ENCODE peak calls at places on chromosomes 5 and 9, in five cellular contexts. R is IMR-90, B is neural progenitor cell, E is foreskin keratinocyte, G is esophagus squamous epithelium. U is an unnamed sample. For H3K4me1, the result is how much of the 10 kb centered on the place peaks cover.

GRCh38 chr9:20419552-20419951 is 202.7 kb downstream of the MLLT3 start:
- DNase-seq in B (no peak), E (no peak), G (no peak), R (no peak), U (no peak)

GRCh38 chr5:150619359-150620230 is 20.9 kb upstream of the SYNPO start:
- DNase-seq in B (no peak), G (no peak), R (peak), E (no peak), U (no peak)

GRCh38 chr5:66306105-66306843 is 162.2 kb downstream of the SREK1 start:
- DNase-seq in R (peak), G (no peak), B (peak), E (peak), U (peak)

GRCh38 chr5:76811214-76811613 is 7.6 kb upstream of the F2RL1 start:
- DNase-seq in E (peak), B (no peak), R (peak), G (no peak), U (no peak)

GRCh38 chr9:109423877-109424276 is 74.2 kb downstream of the PTPN3 start:
- DNase-seq in G (no peak), R (no peak), B (no peak), E (no peak), U (no peak)

GRCh38 chr5:7548576-7548975 is 152.6 kb downstream of the ADCY2 start:
- DNase-seq in E (no peak), R (no peak), B (no peak), G (no peak), U (no peak)

GRCh38 chr9:95336281-95336680 is 18.8 kb upstream of the FANCC start:
- DNase-seq in B (no peak), G (no peak), E (no peak), R (no peak), U (no peak)

GRCh38 chr9:115373000-115373709 is 255.2 kb upstream of the TNC start:
- DNase-seq in R (peak), B (no peak), E (peak), G (no peak), U (no peak)

GRCh38 chr5:151085517-151086031 is 4.7 kb upstream of the TNIP1 start:
- DNase-seq in R (peak), E (peak), B (no peak), G (no peak), U (peak)

GRCh38 chr9:71268871-71269640 is 147.6 kb upstream of the TRPM3 start:
- DNase-seq in B (peak), R (no peak), G (no peak), E (no peak), U (no peak)

GRCh38 chr5:150261231-150261630 is 28.3 kb downstream of the CAMK2A start:
- DNase-seq in E (no peak), G (no peak), B (no peak), R (peak), U (no peak)

GRCh38 chr5:36657563-36657995 is 51.2 kb downstream of the SLC1A3 start:
- DNase-seq in E (peak), B (no peak), G (peak), R (peak), U (peak)

GRCh38 chr5:89584339-89584956 is 701.5 kb upstream of the MEF2C start:
- DNase-seq in R (peak), E (peak), B (no peak), G (no peak), U (no peak)

GRCh38 chr5:172897691-172898512 is 61.3 kb upstream of the RPL26L1 start:
- DNase-seq in G (no peak), E (no peak), R (peak), B (peak), U (no peak)

GRCh38 chr5:125961150-125961549 is 462.1 kb upstream of the GRAMD2B start:
- DNase-seq in G (no peak), E (no peak), R (no peak), B (no peak), U (no peak)

GRCh38 chr5:124812771-124813358 is 66.4 kb upstream of the ZNF608 start:
- DNase-seq in E (no peak), G (no peak), R (no peak), B (no peak), U (peak)

GRCh38 chr9:967851-968641 is 8.4 kb upstream of the DMRT3 start:
- DNase-seq in G (no peak), R (peak), E (no peak), B (peak), U (no peak)

GRCh38 chr5:322281-322941 is 897 bp downstream of the AHRR start:
- DNase-seq in G (no peak), R (peak), E (no peak), B (no peak), U (no peak)

GRCh38 chr5:90902170-90902569 is 343.6 kb downstream of the ADGRV1 start:
- DNase-seq in E (no peak), G (no peak), B (no peak), R (no peak), U (no peak)

GRCh38 chr5:178544166-178544834 is 45.9 kb downstream of the COL23A1 start:
- DNase-seq in G (no peak), E (no peak), B (no peak), R (no peak), U (no peak)

GRCh38 chr5:130871346-130872086 is 293.5 kb downstream of the HINT1 start:
- DNase-seq in B (peak), E (no peak), G (no peak), R (peak), U (peak)

GRCh38 chr9:101397746-101398334 is 578 bp downstream of the MRPL50 start:
- DNase-seq in R (no peak), B (no peak), G (no peak), E (no peak), U (no peak)

GRCh38 chr9:91159664-91160121 is 202.0 kb downstream of the AUH start:
- DNase-seq in R (no peak), E (no peak), B (no peak), G (no peak), U (peak)

GRCh38 chr5:174272671-174273070 is 227.2 kb downstream of the NSG2 start:
- DNase-seq in E (no peak), B (no peak), R (no peak), G (no peak), U (no peak)

GRCh38 chr5:96408276-96408777 is 24.7 kb downstream of the PCSK1 start:
- DNase-seq in B (no peak), E (peak), R (peak), G (no peak), U (no peak)

GRCh38 chr5:383066-383465 is 59.9 kb upstream of the EXOC3 start:
- DNase-seq in R (no peak), E (no peak), B (no peak), G (no peak), U (no peak)

GRCh38 chr5:141488591-141489478 is at the start of gene PCDHGC5:
- DNase-seq in E (peak), B (no peak), G (no peak), R (peak), U (no peak)

GRCh38 chr5:160030631-160031377 is 21.9 kb downstream of the TTC1 start:
- DNase-seq in B (no peak), G (no peak), R (peak), E (no peak), U (no peak)

GRCh38 chr5:115297043-115297442 is 589 bp upstream of the CCDC112 start:
- DNase-seq in R (no peak), E (no peak), B (peak), G (no peak), U (no peak)

GRCh38 chr5:150516011-150516410 is 8.1 kb downstream of the NDST1 start:
- DNase-seq in E (no peak), G (no peak), R (peak), B (no peak), U (no peak)

GRCh38 chr5:85545129-85545528 is 1072.6 kb upstream of the COX7C start:
- DNase-seq in R (no peak), G (no peak), E (no peak), B (peak), U (no peak)

GRCh38 chr5:90398726-90399125 is 10.8 kb downstream of the CETN3 start:
- DNase-seq in G (no peak), R (no peak), B (no peak), E (no peak), U (no peak)

GRCh38 chr9:135614821-135615665 is 24.3 kb downstream of the GLT6D1 start:
- DNase-seq in G (no peak), B (no peak), R (no peak), E (no peak), U (no peak)

GRCh38 chr5:88785396-88786216 is 97.4 kb downstream of the MEF2C start:
- DNase-seq in B (peak), E (peak), G (no peak), R (peak), U (peak)

GRCh38 chr5:71384706-71385105 is 70.7 kb upstream of the BDP1 start:
- DNase-seq in G (no peak), E (no peak), R (no peak), B (no peak), U (no peak)

GRCh38 chr5:111256128-111256527 is 31.9 kb downstream of the CAMK4 start:
- DNase-seq in B (no peak), E (no peak), R (no peak), G (no peak), U (no peak)

GRCh38 chr9:133527444-133527920 is 2.7 kb upstream of the MYMK start:
- DNase-seq in R (no peak), E (no peak), G (no peak), B (peak), U (no peak)

GRCh38 chr5:141560725-141561483 is 57.9 kb downstream of the DIAPH1 start:
- DNase-seq in G (peak), E (peak), B (peak), R (peak), U (peak)

GRCh38 chr5:1060535-1060981 is 51.3 kb downstream of the SLC12A7 start:
- DNase-seq in G (no peak), B (no peak), R (no peak), E (no peak), U (no peak)

GRCh38 chr5:179373961-179374505 is 28.8 kb upstream of the ADAMTS2 start:
- DNase-seq in G (no peak), B (no peak), E (no peak), R (no peak), U (no peak)

GRCh38 chr5:136080483-136081180 is 51.8 kb downstream of the TGFBI start:
- DNase-seq in G (peak), R (peak), E (peak), B (peak), U (peak)
- H3K4me1 ChIP-seq in G (under half), R (under half), E (under half), B (under half), U (under half)

DNA sequence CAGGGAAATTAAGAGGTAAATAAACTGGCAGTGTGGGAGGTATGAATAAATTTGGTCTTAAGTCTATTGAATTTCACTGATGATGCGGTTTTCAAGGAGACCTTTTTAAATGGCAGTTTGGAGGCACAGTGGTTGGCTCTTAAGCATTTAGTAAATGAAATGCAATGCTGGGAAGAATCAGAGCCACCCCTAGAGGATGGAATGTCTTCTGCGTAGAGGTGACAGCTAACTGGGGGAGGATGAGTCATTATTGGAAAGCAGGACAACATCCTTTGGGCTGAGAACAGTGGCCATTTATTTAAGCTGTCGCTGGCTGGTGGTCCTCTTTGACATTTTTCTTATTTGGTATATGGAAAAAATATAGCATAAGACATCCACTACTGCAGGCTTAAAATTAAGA is 163.2 kb downstream of the SH3GL2 start:
- DNase-seq in G (no peak), B (peak), E (no peak), R (no peak), U (no peak)
- TF ChIP-seq CTCF in G (no peak), B (peak), E (peak), R (peak), U (no peak)

GRCh38 chr9:18596920-18597319 is 123.0 kb downstream of the ADAMTSL1 start:
- DNase-seq in R (peak), G (no peak), E (peak), B (no peak), U (no peak)
- H3K4me1 ChIP-seq in R (under half), G (under half), E (under half), B (under half), U (under half)

GRCh38 chr5:83531661-83532060 is 60.1 kb downstream of the VCAN start:
- DNase-seq in G (no peak), R (no peak), E (no peak), B (no peak), U (no peak)
- TF ChIP-seq CTCF in G (no peak), R (no peak), E (no peak), B (no peak), U (no peak)

GRCh38 chr5:16886366-16886736 is 49.7 kb downstream of the MYO10 start:
- DNase-seq in G (no peak), R (peak), B (no peak), E (no peak), U (no peak)

GRCh38 chr5:16881253-16881652 is 54.8 kb downstream of the MYO10 start:
- DNase-seq in E (no peak), B (no peak), G (no peak), R (no peak), U (peak)

GRCh38 chr5:16885635-16886365 is 50.3 kb downstream of the MYO10 start:
- DNase-seq in E (no peak), B (no peak), R (no peak), G (no peak), U (no peak)

GRCh38 chr5:16884595-16884994 is 51.5 kb downstream of the MYO10 start:
- DNase-seq in B (no peak), G (no peak), E (no peak), R (no peak), U (no peak)

GRCh38 chr5:16883801-16884200 is 52.3 kb downstream of the MYO10 start:
- DNase-seq in B (no peak), G (no peak), R (no peak), E (no peak), U (no peak)
- H3K4me1 ChIP-seq in B (under half), G (under half), R (under half), E (under half), U (under half)

DNA sequence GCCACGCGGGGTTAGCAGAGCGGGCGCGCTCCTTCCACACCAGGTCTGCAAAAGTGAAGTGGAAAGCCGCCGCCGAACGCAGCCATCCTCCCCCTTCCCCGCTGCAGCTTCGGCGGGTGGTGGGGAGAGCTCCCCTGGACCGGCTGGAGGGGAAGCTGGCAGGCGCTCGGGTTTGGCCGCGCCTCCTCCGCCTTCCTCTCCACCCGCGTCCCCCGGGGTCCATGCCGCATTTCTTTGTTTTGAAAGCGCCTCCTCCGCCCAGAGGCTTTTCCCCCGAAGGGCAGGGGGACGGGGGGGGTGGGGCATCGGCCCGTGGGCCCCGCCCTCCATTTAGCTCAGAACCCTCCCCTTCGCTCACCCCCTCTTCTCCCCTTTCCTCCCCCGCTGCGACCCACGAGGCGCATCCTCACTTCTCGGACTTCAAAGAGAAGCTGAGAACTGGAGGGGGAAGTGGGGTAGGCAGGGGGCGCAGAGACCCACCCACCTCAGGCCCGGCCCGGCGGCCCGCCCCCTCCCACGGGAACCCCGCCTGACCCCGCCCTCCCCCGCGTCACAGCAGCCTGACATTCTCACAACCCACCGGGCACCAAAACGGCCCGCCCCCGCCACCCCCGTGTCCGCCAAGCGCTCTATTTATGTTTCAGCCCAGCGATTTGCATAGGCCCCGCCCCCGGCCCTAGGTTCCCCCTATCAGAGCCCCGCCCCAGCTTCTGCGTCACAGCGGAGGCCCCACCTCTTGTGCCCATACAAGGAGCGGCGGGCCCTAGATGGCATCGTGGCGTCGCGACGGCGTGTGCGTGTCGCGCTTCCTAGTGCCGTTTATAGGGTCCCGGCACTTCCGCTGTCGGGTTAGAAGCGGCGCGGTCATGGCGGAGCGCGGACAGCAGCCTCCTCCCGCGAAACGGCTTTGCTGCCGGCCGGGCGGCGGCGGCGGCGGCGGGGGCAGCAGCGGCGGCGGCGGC is at the start of gene ZSWIM6:
- DNase-seq in B (peak), G (peak), R (peak), E (peak), U (peak)
- TF ChIP-seq CTCF in B (no peak), G (no peak), R (peak), E (no peak), U (peak)

GRCh38 chr9:85427749-85428148 is 314.0 kb downstream of the AGTPBP1 start:
- DNase-seq in B (no peak), E (no peak), R (no peak), G (no peak), U (no peak)
- H3K4me1 ChIP-seq in B (under half), E (under half), R (under half), G (under half), U (under half)

GRCh38 chr5:3024976-3025375 is 273.5 kb upstream of the IRX2 start:
- DNase-seq in R (no peak), B (no peak), E (no peak), G (no peak), U (no peak)

GRCh38 chr5:3025392-3025791 is 273.9 kb upstream of the IRX2 start:
- DNase-seq in R (no peak), G (no peak), E (no peak), B (no peak), U (no peak)

GRCh38 chr5:3023678-3024077 is 272.2 kb upstream of the IRX2 start:
- DNase-seq in G (no peak), B (no peak), E (no peak), R (no peak), U (no peak)

GRCh38 chr5:3024541-3024940 is 273.1 kb upstream of the IRX2 start:
- DNase-seq in B (no peak), G (no peak), R (no peak), E (no peak), U (no peak)

GRCh38 chr5:3024126-3024525 is 272.6 kb upstream of the IRX2 start:
- DNase-seq in B (no peak), E (no peak), R (no peak), G (no peak), U (no peak)
- TF ChIP-seq CTCF in B (no peak), E (no peak), R (no peak), G (no peak), U (no peak)

U was measured in colonic mucosa.